ENCODE peak calls at places on chromosomes 12 and 14, in eight cellular contexts. Y is right cardiac atrium, U is IMR-90, D is brain microvascular endothelial cell, W is Peyer's patch, M is suprapubic skin, Z is tibial artery, Q is mammary epithelial cell. X is an unnamed sample. For H3K27me3, the result is how much of the 10 kb centered on the place peaks cover.

GRCh38 chr12:89333564-89334252 is 18.6 kb downstream of the DUSP6 start:
- DNase-seq in Y (peak), U (no peak), D (no peak), W (no peak), M (no peak), Z (peak), Q (no peak), X (peak)

GRCh38 chr12:71141270-71141948 is 16.4 kb downstream of the TSPAN8 start:
- DNase-seq in Y (no peak), U (no peak), D (no peak), W (no peak), M (no peak), Z (peak), Q (no peak), X (no peak)

GRCh38 chr12:53067074-53067992 is 11.9 kb downstream of the SPRYD3 start:
- DNase-seq in Y (peak), U (no peak), D (no peak), W (no peak), M (peak), Z (peak), Q (no peak), X (no peak)

GRCh38 chr14:92930737-92931602 is 8.0 kb downstream of the CHGA start:
- DNase-seq in Y (no peak), U (no peak), D (no peak), W (no peak), M (no peak), Z (no peak), Q (peak), X (no peak)

GRCh38 chr14:55914771-55915170 is 203.4 kb upstream of the PELI2 start:
- DNase-seq in Y (no peak), U (peak), D (no peak), W (no peak), M (no peak), Z (no peak), Q (no peak), X (no peak)

GRCh38 chr12:129064201-129064881 is 211.1 kb downstream of the GLT1D1 start:
- DNase-seq in Y (no peak), U (no peak), D (no peak), W (no peak), M (no peak), Z (no peak), Q (no peak), X (no peak)

GRCh38 chr14:93832076-93832475 is 43.8 kb upstream of the PRIMA1 start:
- DNase-seq in Y (no peak), U (no peak), D (no peak), W (no peak), M (no peak), Z (no peak), Q (no peak), X (no peak)

GRCh38 chr14:100784523-100785337 is 41.2 kb upstream of the MEG3 start:
- DNase-seq in Y (no peak), U (no peak), D (no peak), W (no peak), M (no peak), Z (no peak), Q (no peak), X (no peak)

GRCh38 chr12:34033628-34034296 is 11.5 kb downstream of the ALG10 start:
- DNase-seq in Y (no peak), U (peak), D (peak), W (no peak), M (no peak), Z (no peak), Q (no peak), X (peak)

GRCh38 chr14:49966971-49967630 is 74.2 kb downstream of the ARF6 start:
- DNase-seq in Y (no peak), U (peak), D (no peak), W (no peak), M (no peak), Z (no peak), Q (peak), X (peak)

GRCh38 chr14:59254911-59255545 is 66.6 kb downstream of the DAAM1 start:
- DNase-seq in Y (peak), U (peak), D (no peak), W (no peak), M (no peak), Z (peak), Q (no peak), X (no peak)

GRCh38 chr12:15712823-15713663 is 76.1 kb downstream of the EPS8 start:
- DNase-seq in Y (peak), U (no peak), D (no peak), W (no peak), M (no peak), Z (peak), Q (no peak), X (peak)

GRCh38 chr12:88578274-88578673 is 2.0 kb downstream of the KITLG start:
- DNase-seq in Y (no peak), U (no peak), D (peak), W (no peak), M (no peak), Z (no peak), Q (no peak), X (no peak)

GRCh38 chr12:15756822-15757221 is 32.4 kb downstream of the EPS8 start:
- DNase-seq in Y (no peak), U (peak), D (no peak), W (no peak), M (no peak), Z (no peak), Q (peak), X (no peak)

GRCh38 chr14:105168093-105168420 is 519 bp downstream of the JAG2 start:
- DNase-seq in Y (no peak), U (no peak), D (no peak), W (no peak), M (no peak), Z (no peak), Q (no peak), X (no peak)

GRCh38 chr12:31890295-31891285 is 68.6 kb upstream of the RESF1 start:
- DNase-seq in Y (no peak), U (no peak), D (no peak), W (peak), M (no peak), Z (no peak), Q (no peak), X (peak)

GRCh38 chr12:93163260-93164036 is 214.3 kb upstream of the NUDT4 start:
- DNase-seq in Y (no peak), U (peak), D (peak), W (no peak), M (no peak), Z (no peak), Q (no peak), X (no peak)

GRCh38 chr14:80538633-80539375 is 327.5 kb upstream of the DIO2 start:
- DNase-seq in Y (no peak), U (no peak), D (no peak), W (no peak), M (no peak), Z (no peak), Q (no peak), X (no peak)

GRCh38 chr14:75361751-75362433 is 65.9 kb upstream of the JDP2 start:
- DNase-seq in Y (peak), U (no peak), D (no peak), W (no peak), M (no peak), Z (peak), Q (no peak), X (no peak)

GRCh38 chr12:79988368-79988767 is 53.5 kb upstream of the PPP1R12A start:
- DNase-seq in Y (no peak), U (peak), D (peak), W (no peak), M (no peak), Z (no peak), Q (no peak), X (peak)

GRCh38 chr12:113649256-113649830 is 177.7 kb upstream of the LHX5 start:
- DNase-seq in Y (no peak), U (no peak), D (no peak), W (no peak), M (no peak), Z (no peak), Q (no peak), X (no peak)

GRCh38 chr12:120720234-120720968 is 5.2 kb upstream of the ACADS start:
- DNase-seq in Y (peak), U (peak), D (peak), W (no peak), M (no peak), Z (peak), Q (peak), X (peak)

DNA sequence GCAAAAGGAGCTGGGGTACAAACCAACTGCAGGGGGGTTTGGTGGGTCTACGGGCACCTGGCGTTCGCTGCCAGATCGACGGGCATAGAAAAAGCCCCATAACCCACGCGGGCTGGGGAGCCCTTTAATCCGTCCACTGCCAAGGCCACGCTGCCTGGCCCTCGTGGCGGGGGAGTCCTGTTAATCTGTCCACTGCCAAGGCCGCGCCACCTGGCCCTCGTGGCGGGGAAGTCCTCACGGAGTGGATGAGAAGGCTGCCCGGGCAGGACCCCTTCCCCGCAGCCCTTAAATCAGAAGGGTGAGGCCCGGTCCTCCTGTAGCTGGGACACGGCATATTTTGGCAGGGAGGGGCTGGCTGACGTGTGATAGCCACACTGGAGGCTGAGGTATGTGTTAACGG is 86.1 kb downstream of the NOC4L start:
- DNase-seq in Y (no peak), U (no peak), D (no peak), W (no peak), M (no peak), Z (no peak), Q (no peak), X (no peak)
- H3K27me3 ChIP-seq in Y (under half), U (under half), D (under half), W (under half), M (half or more), Z (under half), Q (under half), X (under half)

GRCh38 chr12:131683266-131684014 is 27.4 kb upstream of the SFSWAP start:
- DNase-seq in Y (no peak), U (no peak), D (no peak), W (no peak), M (peak), Z (no peak), Q (peak), X (no peak)

GRCh38 chr12:131677699-131678098 is 33.2 kb upstream of the SFSWAP start:
- DNase-seq in Y (no peak), U (no peak), D (no peak), W (no peak), M (peak), Z (no peak), Q (no peak), X (no peak)

GRCh38 chr12:131684015-131684725 is 26.7 kb upstream of the SFSWAP start:
- DNase-seq in Y (no peak), U (no peak), D (no peak), W (no peak), M (peak), Z (no peak), Q (no peak), X (no peak)

GRCh38 chr12:131681257-131681620 is 29.7 kb upstream of the SFSWAP start:
- DNase-seq in Y (no peak), U (no peak), D (no peak), W (no peak), M (peak), Z (no peak), Q (no peak), X (no peak)

GRCh38 chr12:131682511-131682895 is 28.4 kb upstream of the SFSWAP start:
- DNase-seq in Y (no peak), U (no peak), D (no peak), W (no peak), M (peak), Z (no peak), Q (no peak), X (no peak)
- H3K4me3 ChIP-seq in Y (no peak), U (no peak), D (no peak), W (no peak), M (no peak), Z (no peak), Q (no peak), X (no peak)

DNA sequence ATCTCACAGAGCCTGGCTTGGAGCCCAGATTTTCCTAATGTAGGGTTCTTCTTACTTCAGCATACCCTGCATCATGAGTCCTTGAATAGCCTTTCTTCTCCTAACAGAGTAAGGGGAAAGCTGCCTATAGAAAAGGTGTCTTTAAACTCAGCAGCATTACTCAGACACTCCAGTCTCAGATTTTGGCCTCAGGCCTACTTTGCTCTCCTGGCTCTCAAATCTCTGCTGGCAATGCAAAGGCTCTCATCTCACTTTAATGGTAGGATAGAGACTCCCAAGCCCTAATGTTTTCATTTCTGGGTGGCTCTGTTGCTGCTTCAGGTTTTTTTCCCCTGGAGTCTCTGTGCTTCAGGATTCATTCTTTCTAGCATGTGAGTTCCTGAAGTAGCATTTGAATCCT is 9.1 kb upstream of the NKX2-8 start:
- DNase-seq in Y (no peak), U (no peak), D (no peak), W (no peak), M (no peak), Z (no peak), Q (no peak), X (no peak)
- H3K27me3 ChIP-seq in Y (under half), U (under half), D (under half), W (under half), M (half or more), Z (under half), Q (under half), X (under half)

DNA sequence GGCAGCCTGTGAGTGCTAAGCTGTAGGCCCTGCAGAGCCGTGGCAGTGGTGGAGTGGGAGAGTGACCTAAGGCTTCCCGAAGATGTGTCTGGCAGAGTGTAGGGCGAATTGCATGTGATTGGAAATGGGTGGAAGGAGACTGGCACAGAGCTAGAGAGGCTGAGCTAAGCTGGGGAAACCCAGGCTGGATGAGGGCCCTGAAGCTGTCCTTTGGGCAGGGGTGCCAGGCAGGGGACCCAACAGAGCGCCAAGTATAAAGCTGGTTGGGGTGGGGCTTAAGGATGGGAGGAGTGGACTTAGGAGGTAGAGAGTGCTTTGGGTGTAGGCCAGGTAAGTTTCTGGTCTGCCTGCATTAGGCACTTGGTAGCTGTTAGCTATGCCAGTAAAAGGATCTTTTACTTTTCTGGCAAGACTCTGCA is 47.9 kb downstream of the WDR20 start:
- DNase-seq in Y (no peak), U (no peak), D (no peak), W (no peak), M (no peak), Z (no peak), Q (peak), X (peak)
- H3K4me3 ChIP-seq in Y (no peak), U (no peak), D (no peak), W (no peak), M (peak), Z (no peak), Q (no peak), X (no peak)

GRCh38 chr14:103273145-103273846 is 60.7 kb upstream of the EIF5 start:
- DNase-seq in Y (peak), U (no peak), D (no peak), W (no peak), M (no peak), Z (no peak), Q (no peak), X (peak)

GRCh38 chr14:103275000-103275399 is 59.0 kb upstream of the EIF5 start:
- DNase-seq in Y (no peak), U (no peak), D (no peak), W (no peak), M (no peak), Z (no peak), Q (no peak), X (no peak)

GRCh38 chr14:103279129-103280025 is 54.7 kb upstream of the EIF5 start:
- DNase-seq in Y (peak), U (no peak), D (no peak), W (no peak), M (no peak), Z (no peak), Q (no peak), X (no peak)

GRCh38 chr14:103271189-103271588 is 62.8 kb upstream of the EIF5 start:
- DNase-seq in Y (no peak), U (no peak), D (no peak), W (no peak), M (no peak), Z (no peak), Q (no peak), X (no peak)

DNA sequence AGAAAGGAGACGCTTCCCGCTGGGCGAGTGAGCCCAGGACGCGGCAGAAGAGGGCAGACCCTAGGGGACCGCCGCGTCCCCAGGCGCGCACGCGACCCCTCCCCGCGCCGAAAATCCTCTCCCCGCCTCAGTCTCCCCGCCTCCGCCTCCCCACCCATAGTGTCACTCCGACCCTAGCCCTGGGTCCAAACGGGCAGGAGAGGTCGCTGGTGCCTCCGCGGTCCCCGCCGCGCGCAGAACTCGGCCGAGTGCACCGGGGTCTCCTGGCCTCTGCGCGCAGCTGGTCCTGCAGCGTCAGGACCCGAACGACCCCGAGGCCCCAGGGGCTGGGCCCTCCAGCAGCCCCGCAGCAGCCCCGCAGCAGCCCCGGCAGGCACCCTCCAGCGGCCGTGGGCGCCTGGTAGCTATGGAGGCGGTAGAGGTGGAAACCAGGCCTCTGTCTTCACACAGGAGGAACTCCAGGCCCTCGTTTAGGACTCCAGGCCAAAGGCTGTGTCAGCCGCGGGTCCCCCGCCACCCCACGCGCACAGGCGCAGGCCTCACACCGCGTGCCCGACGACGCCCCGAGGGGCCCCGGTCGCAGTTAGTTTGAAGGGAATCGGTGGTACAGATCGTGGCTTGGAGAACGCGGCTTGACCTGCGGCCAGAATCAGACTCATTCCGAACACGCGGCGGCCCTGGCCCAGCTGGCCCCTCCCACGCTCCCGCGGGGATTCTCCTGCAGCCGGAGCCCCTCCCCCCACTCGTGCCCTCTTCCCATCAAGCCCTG is 60.0 kb upstream of the EIF5 start:
- DNase-seq in Y (peak), U (no peak), D (no peak), W (no peak), M (no peak), Z (no peak), Q (no peak), X (no peak)
- H3K27me3 ChIP-seq in Y (under half), U (half or more), D (half or more), W (under half), M (half or more), Z (under half), Q (under half), X (under half)

DNA sequence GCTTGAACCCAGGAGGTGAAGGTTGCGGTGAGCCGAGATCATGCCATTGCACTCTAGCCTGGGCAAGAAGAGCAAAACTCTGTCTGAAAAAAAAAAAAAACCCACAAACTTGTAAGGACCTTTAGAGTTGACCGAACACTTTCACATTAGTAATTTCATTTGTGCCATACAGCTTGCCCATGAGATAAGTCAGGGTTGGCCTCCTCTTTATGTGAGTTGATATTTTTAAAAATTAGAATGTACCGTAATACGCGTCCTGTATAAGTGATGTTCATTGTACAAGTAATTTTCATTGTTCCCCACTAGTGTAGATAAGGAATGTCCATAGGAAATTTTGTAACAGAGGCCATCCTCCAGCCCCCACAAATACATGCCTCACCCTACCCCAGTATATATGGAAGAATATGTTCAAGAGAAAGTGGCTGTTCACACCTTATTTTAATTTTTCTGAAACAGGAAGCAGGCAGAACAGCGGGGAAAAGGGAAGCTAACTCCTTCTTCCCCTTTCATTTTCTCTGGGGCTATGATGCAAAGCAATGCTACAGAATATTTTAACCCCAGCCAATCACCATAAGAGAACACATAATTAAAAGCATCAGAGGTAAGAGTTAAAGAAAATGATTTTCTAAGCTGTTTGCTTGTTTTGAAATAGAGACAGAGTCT is 31.9 kb upstream of the HIF1A start:
- DNase-seq in Y (no peak), U (no peak), D (no peak), W (no peak), M (no peak), Z (no peak), Q (no peak), X (no peak)
- H3K4me3 ChIP-seq in Y (no peak), U (no peak), D (no peak), W (no peak), M (no peak), Z (no peak), Q (no peak), X (no peak)

X was measured in small intestine.